ENCODE peak calls at places on chromosome 2, in five cellular contexts. L is IMR-90, S is H1, K is H9, F is neuronal stem cell. N is an unnamed sample.

GRCh38 chr2:1518501-1518821 is 105.2 kb downstream of the TPO start:
- DNase-seq in F (no peak), S (no peak), L (no peak), K (no peak), N (no peak)

GRCh38 chr2:146587291-146587713 is 1257.5 kb upstream of the ACVR2A start:
- DNase-seq in L (no peak), K (no peak), F (no peak), S (no peak), N (no peak)

GRCh38 chr2:112150447-112150846 is 12.3 kb downstream of the FBLN7 start:
- DNase-seq in S (peak; percentile 19), L (peak; percentile 95), F (no peak), K (no peak), N (peak; percentile 75)

GRCh38 chr2:73837847-73838585 is 9.3 kb downstream of the STAMBP start:
- DNase-seq in S (no peak), F (no peak), K (no peak), L (no peak), N (no peak)

GRCh38 chr2:184824597-184824996 is 226.3 kb downstream of the ZNF804A start:
- DNase-seq in K (no peak), S (no peak), L (no peak), F (no peak), N (peak; percentile 16)

GRCh38 chr2:241974096-241974495 is 104.6 kb downstream of the RTP5 start:
- DNase-seq in K (no peak), S (no peak), F (no peak), L (no peak), N (no peak)

GRCh38 chr2:202494300-202494699 is 118.2 kb downstream of the BMPR2 start:
- DNase-seq in S (no peak), L (peak; percentile 96), K (no peak), F (no peak), N (peak; percentile 24)

GRCh38 chr2:239135531-239135930 is 265.3 kb downstream of the HDAC4 start:
- DNase-seq in S (no peak), F (no peak), L (no peak), K (no peak), N (no peak)

GRCh38 chr2:223306371-223306770 is 254.4 kb downstream of the KCNE4 start:
- DNase-seq in F (no peak), L (peak; percentile 49), S (peak; percentile 51), K (peak; percentile 62), N (peak; percentile 85)

GRCh38 chr2:178345951-178346350 is 105.0 kb downstream of the PRKRA start:
- DNase-seq in L (peak; percentile 51), F (no peak), S (no peak), K (no peak), N (no peak)

GRCh38 chr2:197431858-197432257 is 3.0 kb downstream of the SF3B1 start:
- DNase-seq in K (no peak), S (no peak), F (no peak), L (no peak), N (no peak)
- H3K4ac ChIP-seq in K (no peak overlapping the region), S (no peak overlapping the region), F (no peak overlapping the region), L (no peak overlapping the region), N (no peak overlapping the region)

GRCh38 chr2:37634914-37635358 is 36.5 kb downstream of the CDC42EP3 start:
- DNase-seq in F (no peak), S (no peak), L (no peak), K (no peak), N (no peak)
- H3K4ac ChIP-seq in F (no peak overlapping the region), S (no peak overlapping the region), L (peak overlapping the region; percentile 45), K (no peak overlapping the region), N (no peak overlapping the region)

GRCh38 chr2:96207073-96207777 is 1.4 kb downstream of the STARD7 start:
- DNase-seq in K (no peak), S (no peak), L (no peak), F (no peak), N (no peak)

GRCh38 chr2:96208144-96209010 is at the start of gene STARD7:
- DNase-seq in L (peak; percentile 97), F (peak; percentile 97), K (peak; percentile 98), S (peak; percentile 98), N (peak; percentile 99)

GRCh38 chr2:96209011-96209728 is 543 bp upstream of the STARD7 start:
- DNase-seq in K (no peak), L (no peak), F (no peak), S (no peak), N (no peak)

GRCh38 chr2:96205888-96206287 is 2.7 kb downstream of the STARD7 start:
- DNase-seq in S (no peak), L (peak; percentile 78), F (no peak), K (no peak), N (no peak)

GRCh38 chr2:96207778-96208143 is 866 bp downstream of the STARD7 start:
- DNase-seq in S (no peak), L (no peak), K (no peak), F (no peak), N (no peak)
- H3K4ac ChIP-seq in S (no peak overlapping the region), L (peak overlapping the region; percentile 30), K (no peak overlapping the region), F (no peak overlapping the region), N (no peak overlapping the region)

GRCh38 chr2:9637330-9637729 is 6.5 kb upstream of the YWHAQ start:
- DNase-seq in F (no peak), L (peak; percentile 74), S (no peak), K (no peak), N (peak; percentile 43)
- H3K4ac ChIP-seq in F (no peak overlapping the region), L (peak overlapping the region; percentile 96), S (no peak overlapping the region), K (no peak overlapping the region), N (no peak overlapping the region)

GRCh38 chr2:10824191-10824590 is 11.6 kb upstream of the PDIA6 start:
- DNase-seq in K (no peak), F (no peak), L (no peak), S (no peak), N (no peak)
- H3K4ac ChIP-seq in K (no peak overlapping the region), F (no peak overlapping the region), L (no peak overlapping the region), S (no peak overlapping the region), N (no peak overlapping the region)

DNA sequence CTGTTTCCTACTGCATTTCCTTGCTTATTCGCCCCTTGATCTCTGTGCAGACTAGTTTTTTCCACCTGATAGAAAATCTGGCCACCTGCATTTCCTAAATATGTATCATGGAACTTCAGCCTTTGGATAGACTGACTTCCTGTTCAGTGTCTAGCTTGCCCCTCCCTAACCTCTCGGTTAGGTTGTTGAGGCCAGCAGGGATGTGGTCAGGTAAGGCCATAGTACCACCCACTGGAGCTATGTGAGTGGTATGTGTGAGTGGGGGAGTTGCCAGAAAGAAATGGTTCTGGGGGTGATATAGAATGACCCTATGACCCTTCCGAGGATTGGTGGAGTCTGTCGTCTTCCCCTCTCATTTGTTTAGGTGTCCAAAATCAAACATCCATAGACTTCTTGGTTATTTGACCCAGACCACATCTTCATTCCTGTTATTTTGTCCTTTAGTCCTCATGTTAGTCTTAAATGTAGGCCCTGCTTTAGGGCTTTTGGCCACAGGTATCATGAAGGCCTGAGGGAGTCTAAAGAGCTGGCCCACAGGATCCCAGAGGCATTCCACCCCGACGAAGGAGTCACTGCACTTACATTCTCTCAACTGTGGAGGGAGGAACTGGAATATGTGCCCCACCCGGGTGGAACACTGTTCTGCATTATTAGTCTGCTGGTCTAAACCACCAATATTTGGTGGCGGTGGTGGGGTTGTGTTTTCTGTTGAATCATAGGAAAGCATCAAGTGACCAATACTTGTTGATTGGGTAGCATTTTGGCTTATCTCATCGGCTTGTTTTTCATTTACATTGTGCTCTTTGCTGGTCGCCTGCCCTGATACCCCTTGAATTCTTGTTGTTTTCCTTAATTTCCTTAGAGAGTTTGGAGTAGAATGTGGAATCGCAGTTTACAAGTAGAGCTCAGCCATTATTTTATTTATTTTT is 21.9 kb downstream of the CAB39 start:
- DNase-seq in S (no peak), K (no peak), F (no peak), L (no peak), N (no peak)
- H3K4ac ChIP-seq in S (no peak overlapping the region), K (no peak overlapping the region), F (no peak overlapping the region), L (no peak overlapping the region), N (no peak overlapping the region)

GRCh38 chr2:9630750-9631483 is at the start of gene YWHAQ:
- DNase-seq in L (peak; percentile 99), S (peak; percentile 97), F (peak; percentile 99), K (peak; percentile 99), N (peak; percentile 99)
- H3K4ac ChIP-seq in L (peak within 1 kb of the TSS; percentile 91), S (no peak within 1 kb of the TSS), F (no peak within 1 kb of the TSS), K (peak within 1 kb of the TSS; percentile 86), N (peak within 1 kb of the TSS; percentile 93)

DNA sequence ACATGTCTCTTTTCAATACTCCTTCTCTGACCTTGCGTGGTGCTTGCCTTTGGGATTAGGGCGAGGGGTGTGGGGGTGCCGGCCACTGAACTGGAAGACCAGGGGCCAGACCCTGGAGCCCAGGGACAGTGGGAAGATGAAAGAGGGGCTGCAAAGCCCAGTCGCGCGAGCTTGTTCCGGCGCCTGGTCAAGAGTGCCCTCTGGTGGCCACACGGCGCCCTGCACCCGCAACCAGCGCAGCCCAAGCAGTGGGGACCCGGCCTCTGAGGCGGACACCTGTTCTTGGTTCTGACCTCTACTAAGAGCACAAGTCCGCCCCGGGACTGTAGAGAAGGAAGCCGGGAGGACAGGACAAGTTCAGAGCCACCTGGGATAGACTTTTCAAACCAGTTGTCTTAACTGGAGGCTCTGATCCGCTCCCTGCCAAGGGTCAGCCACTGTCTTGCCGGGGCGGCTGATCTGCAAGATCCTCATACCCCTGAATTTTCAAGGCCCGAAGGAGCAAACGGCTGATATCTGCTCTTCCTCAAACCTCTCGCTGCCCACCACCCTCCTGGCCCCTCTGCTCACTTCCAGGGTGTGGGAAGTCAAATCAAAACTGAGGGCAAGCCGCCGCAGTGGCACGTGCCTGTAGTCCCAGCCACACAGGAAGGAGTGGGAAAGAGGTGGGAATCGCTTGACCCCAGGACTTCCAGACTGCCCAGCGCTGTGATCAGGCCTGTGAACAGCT is 14.9 kb upstream of the MSH6 start:
- DNase-seq in S (peak; percentile 99), F (peak; percentile 59), L (peak; percentile 30), K (peak; percentile 90), N (peak; percentile 63)
- H3K4ac ChIP-seq in S (peak overlapping the region; percentile 32), F (no peak overlapping the region), L (no peak overlapping the region), K (no peak overlapping the region), N (peak overlapping the region; percentile 10)

GRCh38 chr2:215432759-215433594 is 2.9 kb downstream of the FN1 start:
- DNase-seq in L (no peak), F (no peak), K (no peak), S (no peak), N (no peak)

GRCh38 chr2:215436705-215437570 is 1.1 kb upstream of the FN1 start:
- DNase-seq in S (no peak), F (no peak), L (no peak), K (peak; percentile 48), N (peak; percentile 36)

GRCh38 chr2:215435809-215436704 is at the start of gene FN1:
- DNase-seq in S (peak; percentile 91), F (peak; percentile 82), L (peak; percentile 98), K (peak; percentile 95), N (peak; percentile 97)

GRCh38 chr2:215435261-215435808 is 533 bp downstream of the FN1 start:
- DNase-seq in K (peak; percentile 74), S (no peak), L (no peak), F (peak; percentile 62), N (peak; percentile 82)

DNA sequence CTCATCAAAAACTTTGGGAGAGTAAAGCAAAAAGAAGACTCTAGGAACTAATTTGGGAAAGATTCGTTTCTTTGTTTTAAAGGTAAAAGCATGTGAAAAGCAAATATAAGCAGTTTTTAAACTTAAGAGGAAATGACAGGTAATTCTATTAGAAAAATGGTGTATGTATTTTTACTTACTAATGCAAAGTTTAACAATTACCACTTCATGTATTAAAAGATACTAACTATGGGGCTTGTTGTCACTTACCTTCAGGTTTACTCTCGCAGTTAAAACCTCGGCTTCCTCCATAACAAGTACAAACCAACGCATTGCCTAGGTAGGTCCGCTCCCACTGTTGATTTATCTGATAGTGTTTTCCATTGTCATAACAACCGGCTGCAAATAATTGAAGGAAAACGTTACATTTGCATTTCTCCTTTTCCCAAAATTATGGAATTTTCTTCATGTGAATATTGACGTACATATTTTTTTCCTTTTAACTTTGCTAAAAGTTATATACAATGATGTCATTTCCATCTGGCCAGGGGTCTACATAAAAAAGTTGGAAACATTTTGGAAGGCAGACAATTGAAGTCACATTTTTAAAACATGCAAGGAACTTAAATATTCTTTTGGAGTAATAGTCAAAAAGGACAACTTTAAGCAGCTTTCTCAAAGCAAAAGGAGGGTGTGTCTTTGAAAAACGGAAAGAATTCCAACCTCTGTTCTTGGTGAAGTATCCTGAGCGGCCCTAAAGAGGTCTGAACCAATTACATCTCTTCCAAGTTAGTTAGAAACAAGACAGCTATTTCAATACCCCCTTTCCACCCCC is 1.2 kb downstream of the FN1 start:
- DNase-seq in K (no peak), F (no peak), L (no peak), S (no peak), N (peak; percentile 50)
- H3K4ac ChIP-seq in K (no peak overlapping the region), F (no peak overlapping the region), L (peak overlapping the region; percentile 76), S (no peak overlapping the region), N (no peak overlapping the region)

N was measured in mesendoderm.